ENCODE peak calls at places on chromosomes 12 and 14, in ten cellular contexts. Q is tibial nerve, G is left ventricle myocardium inferior, N is ovary, L is transverse colon, P is A673, R is colonic mucosa, K is brain microvascular endothelial cell, B is left lung, E is HCT116. C is an unnamed sample. For H3K27me3 and H3K36me3, the result is how much of the 10 kb centered on the place peaks cover.

GRCh38 chr12:53623986-53624385 is 2.2 kb downstream of the ATF7 start:
- DNase-seq in P (peak), B (no peak), N (no peak), E (no peak), G (no peak), R (peak), Q (no peak), L (no peak), K (peak), C (no peak)

GRCh38 chr12:92078167-92079053 is 67.2 kb downstream of the BTG1 start:
- DNase-seq in R (no peak), G (no peak), K (peak), Q (no peak), L (peak), B (no peak), N (no peak), E (peak), P (peak), C (no peak)

GRCh38 chr12:113819495-113819894 is 146.6 kb downstream of the RBM19 start:
- DNase-seq in N (no peak), E (no peak), K (no peak), R (no peak), G (no peak), P (no peak), B (no peak), L (no peak), Q (no peak), C (no peak)

GRCh38 chr12:47741340-47741703 is 16.0 kb upstream of the ENDOU start:
- DNase-seq in R (peak), G (peak), E (peak), K (no peak), Q (peak), B (no peak), L (peak), N (no peak), P (peak), C (no peak)

GRCh38 chr12:108065061-108065460 is 64.0 kb upstream of the WSCD2 start:
- DNase-seq in R (no peak), N (no peak), K (no peak), P (no peak), E (no peak), Q (no peak), G (no peak), L (no peak), B (no peak), C (no peak)

GRCh38 chr12:49296836-49297694 is 2.1 kb downstream of the PRPH start:
- DNase-seq in G (no peak), R (peak), Q (no peak), E (peak), P (no peak), K (no peak), N (no peak), L (peak), B (peak), C (peak)

GRCh38 chr14:51488569-51489220 is 163.0 kb upstream of the FRMD6 start:
- DNase-seq in L (no peak), B (no peak), N (no peak), K (no peak), R (no peak), E (no peak), Q (no peak), G (no peak), P (no peak), C (no peak)

GRCh38 chr12:131783915-131784541 is 44.2 kb upstream of the MMP17 start:
- DNase-seq in E (peak), P (peak), K (peak), B (no peak), N (no peak), L (no peak), Q (no peak), G (no peak), R (no peak), C (no peak)

GRCh38 chr12:96487214-96487613 is 2.2 kb upstream of the CFAP54 start:
- DNase-seq in Q (no peak), R (no peak), K (peak), B (no peak), E (no peak), P (no peak), G (no peak), N (no peak), L (no peak), C (no peak)

GRCh38 chr12:107734139-107734538 is 26.8 kb downstream of the PRDM4 start:
- DNase-seq in G (no peak), B (no peak), P (no peak), E (no peak), K (no peak), L (no peak), R (no peak), Q (no peak), N (no peak), C (no peak)

GRCh38 chr12:11779286-11779685 is 129.8 kb downstream of the ETV6 start:
- DNase-seq in P (no peak), G (no peak), Q (no peak), K (peak), E (no peak), B (no peak), L (no peak), N (no peak), R (no peak), C (no peak)

DNA sequence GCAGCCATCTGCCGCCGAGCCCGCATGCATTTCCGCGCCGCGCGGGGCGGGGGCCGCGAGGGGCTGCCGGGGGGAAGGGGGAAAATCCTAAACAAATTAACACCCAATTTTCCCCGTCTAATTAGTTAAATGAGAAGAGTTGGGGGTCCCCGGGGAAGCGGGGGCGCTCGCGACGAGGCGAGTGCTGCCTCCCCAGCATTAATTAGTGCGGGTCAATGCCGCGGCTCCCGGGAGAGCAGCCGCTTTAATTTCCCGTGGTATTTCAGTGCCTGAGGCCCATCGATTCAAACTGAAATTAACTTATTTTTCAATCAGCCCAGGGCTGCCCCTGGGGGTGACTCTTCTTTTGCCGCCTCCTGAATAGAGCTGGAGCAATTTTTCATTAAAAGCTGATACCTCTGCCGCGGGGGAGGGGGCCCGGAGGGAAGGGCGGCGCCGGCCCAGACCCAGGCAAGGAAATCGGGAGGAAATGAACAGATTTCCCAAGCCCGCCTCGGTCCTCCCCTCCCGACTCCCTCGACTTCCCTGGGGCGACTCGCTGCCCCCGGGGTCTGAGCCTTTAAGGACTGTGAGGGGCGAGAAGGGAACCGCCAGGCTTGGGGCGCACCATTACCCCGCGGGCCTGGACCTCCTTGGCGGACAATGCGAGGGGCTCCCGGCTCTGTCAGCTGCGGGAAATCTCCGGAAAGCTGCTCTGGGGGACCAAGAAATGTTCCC is 18.9 kb downstream of the VSX2 start:
- DNase-seq in Q (no peak), G (no peak), K (no peak), E (no peak), L (no peak), P (no peak), N (no peak), B (no peak), R (no peak), C (no peak)
- H3K27ac ChIP-seq in Q (no peak), G (peak), K (no peak), E (no peak), L (no peak), P (no peak), N (no peak), B (no peak), R (no peak), C (peak)

GRCh38 chr12:14283489-14284144 is 81.9 kb upstream of the ATF7IP start:
- DNase-seq in K (no peak), E (no peak), L (no peak), Q (no peak), R (no peak), N (no peak), G (no peak), P (no peak), B (no peak), C (no peak)
- H3K27me3 ChIP-seq in K (under half), E (under half), L (under half), Q (under half), R (under half), N (under half), G (under half), P (under half), B (under half), C (under half)

GRCh38 chr14:73102806-73103497 is 33.4 kb upstream of the PSEN1 start:
- DNase-seq in R (no peak), Q (no peak), B (no peak), L (no peak), G (no peak), N (no peak), P (no peak), E (no peak), K (no peak), C (no peak)
- H3K36me3 ChIP-seq in R (under half), Q (under half), B (half or more), L (half or more), G (half or more), N (under half), P (half or more), E (half or more), K (half or more), C (half or more)

DNA sequence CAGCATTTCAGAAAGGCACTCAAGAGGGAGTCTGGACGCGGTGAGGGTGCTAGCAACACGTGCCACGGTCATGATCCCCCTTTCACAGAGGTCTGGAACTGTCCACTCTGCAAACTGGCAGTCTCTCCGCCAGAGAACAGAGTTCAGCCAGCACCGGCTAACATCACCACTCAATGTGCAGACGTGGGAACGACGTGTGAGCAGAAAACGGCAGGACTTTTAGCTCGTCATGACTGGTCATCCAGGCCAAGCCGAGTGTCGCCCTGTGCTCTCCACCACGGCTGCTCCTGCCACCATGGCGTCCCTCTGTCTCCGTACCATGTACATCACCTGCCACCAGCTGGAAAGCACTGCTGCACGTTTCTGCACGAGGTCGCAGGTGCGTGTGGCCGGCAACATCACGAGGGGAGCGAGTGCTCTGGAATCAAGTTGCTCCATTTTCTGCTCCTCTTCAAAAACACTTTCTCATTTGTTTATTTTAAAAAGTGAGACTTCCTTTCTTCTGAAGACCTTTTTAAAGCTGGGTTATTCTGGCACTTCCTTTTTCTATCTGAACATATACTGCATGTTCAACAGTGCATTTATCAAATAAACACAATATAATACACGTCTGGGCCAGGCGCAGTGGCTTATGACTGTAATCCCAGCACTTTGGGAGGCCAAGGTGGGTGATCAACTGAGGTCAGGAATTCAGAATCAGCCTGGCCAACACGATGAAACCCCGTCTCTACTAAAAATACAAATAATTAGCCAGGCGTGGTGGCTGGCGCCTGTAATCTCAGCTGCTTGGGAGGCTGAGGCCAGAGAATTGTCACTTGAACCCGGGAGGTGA is 28.0 kb downstream of the SLC15A4 start:
- DNase-seq in G (no peak), R (no peak), E (no peak), B (no peak), Q (no peak), K (no peak), N (no peak), P (no peak), L (no peak), C (no peak)
- H3K27ac ChIP-seq in G (no peak), R (no peak), E (no peak), B (peak), Q (no peak), K (no peak), N (no peak), P (peak), L (no peak), C (no peak)

C was measured in WERI-Rb-1.